ENCODE peak calls at places on chromosomes 1 and 21, in ten cellular contexts. D is AG20443; L is T-cell; X is adipocyte; F is amniotic epithelial cell; G is naive B cell; I is H9; V is Kasumi-1; P is stimulated activated CD8-positive, alpha-beta memory T cell treated with anti-CD3 and anti-CD28 coated beads, Interleukin-2, amount 100 ng/mL, for 48 hours; B is progenitor cell of endocrine pancreas. E is an unnamed sample.

GRCh38 chr1:75953461-75953860 is 21.3 kb upstream of the ASB17 start:
- DNase-seq in F (no peak), L (no peak), G (no peak), B (no peak), V (no peak), I (no peak), P (no peak), X (no peak), D (no peak), E (no peak)

GRCh38 chr1:177794316-177794991 is 175.4 kb downstream of the SEC16B start:
- DNase-seq in V (no peak), I (no peak), B (no peak), D (no peak), G (no peak), L (no peak), X (no peak), P (no peak), F (no peak), E (no peak)

GRCh38 chr1:85259866-85260345 is 444 bp upstream of the C1orf52 start:
- DNase-seq in L (no peak), B (no peak), X (no peak), G (no peak), V (no peak), P (no peak), I (no peak), D (peak), F (no peak), E (no peak)

GRCh38 chr1:19762175-19762779 is 37.4 kb downstream of the TMCO4 start:
- DNase-seq in B (peak), X (peak), I (peak), D (peak), V (peak), L (peak), G (peak), F (no peak), P (peak), E (peak)

GRCh38 chr21:42148584-42148983 is 70.4 kb upstream of the ABCG1 start:
- DNase-seq in I (no peak), B (no peak), P (no peak), D (no peak), F (no peak), L (no peak), X (no peak), V (no peak), G (no peak), E (no peak)

GRCh38 chr1:43293896-43294760 is 6.7 kb upstream of the TIE1 start:
- DNase-seq in P (no peak), I (no peak), L (no peak), V (no peak), G (no peak), B (no peak), F (peak), X (peak), D (peak), E (no peak)

GRCh38 chr21:33865176-33865575 is 50.4 kb downstream of the ATP5PO start:
- DNase-seq in G (no peak), P (no peak), L (no peak), F (no peak), B (no peak), X (no peak), D (no peak), V (no peak), I (no peak), E (no peak)

GRCh38 chr1:194517567-194517966 is 1331.2 kb upstream of the B3GALT2 start:
- DNase-seq in L (no peak), D (no peak), X (no peak), B (no peak), F (no peak), I (no peak), G (no peak), P (no peak), V (no peak), E (no peak)

GRCh38 chr1:28416509-28417194 is 47.1 kb downstream of the PHACTR4 start:
- DNase-seq in I (no peak), B (no peak), D (no peak), F (peak), L (no peak), V (no peak), P (no peak), X (no peak), G (no peak), E (no peak)

GRCh38 chr1:173870252-173871075 is 2.3 kb downstream of the ZBTB37 start:
- DNase-seq in X (no peak), L (peak), V (peak), F (no peak), I (no peak), P (no peak), B (no peak), G (no peak), D (no peak), E (peak)

GRCh38 chr1:155859881-155860841 is 794 bp downstream of the SYT11 start:
- DNase-seq in B (no peak), L (peak), F (peak), G (peak), P (peak), D (peak), X (peak), V (peak), I (peak), E (peak)

GRCh38 chr1:1996207-1996651 is 7.4 kb downstream of the CFAP74 start:
- DNase-seq in I (no peak), D (no peak), X (no peak), F (peak), G (no peak), P (no peak), B (no peak), L (no peak), V (peak), E (no peak)

GRCh38 chr1:4121834-4122512 is 221.9 kb upstream of the C1orf174 start:
- DNase-seq in X (no peak), L (no peak), F (no peak), V (no peak), B (no peak), P (no peak), I (no peak), D (no peak), G (no peak), E (no peak)

GRCh38 chr21:43352568-43353281 is 74.2 kb downstream of the SIK1 start:
- DNase-seq in F (peak), B (no peak), L (no peak), I (no peak), X (no peak), P (no peak), V (no peak), G (peak), D (no peak), E (peak)

GRCh38 chr1:100942304-100943046 is 46.6 kb downstream of the SLC30A7 start:
- DNase-seq in X (no peak), V (no peak), D (no peak), P (no peak), G (no peak), F (no peak), B (no peak), L (no peak), I (no peak), E (no peak)

GRCh38 chr1:208034135-208034534 is 123.2 kb upstream of the CD34 start:
- DNase-seq in I (no peak), L (no peak), X (no peak), P (no peak), F (no peak), V (no peak), G (no peak), B (no peak), D (no peak), E (no peak)

GRCh38 chr1:172991674-172992400 is 58.9 kb downstream of the TNFSF18 start:
- DNase-seq in D (no peak), F (peak), X (no peak), V (peak), I (no peak), B (no peak), L (no peak), G (no peak), P (no peak), E (no peak)

GRCh38 chr1:19557609-19558051 is 72.3 kb upstream of the CAPZB start:
- DNase-seq in X (no peak), F (peak), P (no peak), G (no peak), D (no peak), I (no peak), V (no peak), B (no peak), L (no peak), E (no peak)

GRCh38 chr1:115447672-115448071 is 109.6 kb upstream of the NGF start:
- DNase-seq in I (no peak), X (no peak), D (no peak), P (no peak), V (no peak), B (no peak), F (no peak), L (no peak), G (no peak), E (no peak)

GRCh38 chr1:8325771-8326170 is 7.9 kb downstream of the SLC45A1 start:
- DNase-seq in X (no peak), G (no peak), V (no peak), D (no peak), I (no peak), P (no peak), L (no peak), B (no peak), F (no peak), E (no peak)

GRCh38 chr1:201116091-201116490 is 3.9 kb upstream of the CACNA1S start:
- DNase-seq in V (no peak), B (no peak), X (no peak), F (no peak), I (no peak), P (no peak), L (no peak), G (no peak), D (no peak), E (no peak)

GRCh38 chr21:17673261-17674020 is 60.7 kb upstream of the BTG3 start:
- DNase-seq in F (peak), B (no peak), V (no peak), L (no peak), I (no peak), G (no peak), D (peak), P (no peak), X (peak), E (no peak)

GRCh38 chr1:223052931-223053330 is 90.1 kb downstream of the TLR5 start:
- DNase-seq in B (no peak), F (peak), L (no peak), X (no peak), V (no peak), D (peak), G (no peak), I (no peak), P (no peak), E (no peak)

GRCh38 chr1:117595993-117596720 is 9.7 kb upstream of the TENT5C start:
- DNase-seq in G (peak), D (no peak), I (no peak), P (no peak), X (no peak), F (no peak), L (no peak), V (peak), B (no peak), E (no peak)

GRCh38 chr21:34886554-34887385 is 162.3 kb downstream of the RUNX1 start:
- DNase-seq in P (no peak), B (no peak), V (no peak), D (no peak), L (peak), X (peak), G (peak), I (peak), F (peak), E (no peak)

GRCh38 chr21:44450402-44450801 is 4.9 kb upstream of the LRRC3 start:
- DNase-seq in F (no peak), L (no peak), P (no peak), V (no peak), B (no peak), X (no peak), G (no peak), I (peak), D (no peak), E (no peak)

GRCh38 chr1:65417729-65418128 is 2.7 kb upstream of the LEPR start:
- DNase-seq in F (no peak), I (no peak), V (no peak), X (no peak), G (no peak), D (no peak), P (no peak), L (no peak), B (no peak), E (no peak)

GRCh38 chr1:19644761-19645543 is 841 bp downstream of the NBL1 start:
- DNase-seq in D (peak), L (peak), F (no peak), P (no peak), X (peak), V (peak), B (no peak), I (no peak), G (no peak), E (peak)

GRCh38 chr21:35048183-35048601 is 910 bp downstream of the RUNX1 start:
- DNase-seq in X (peak), I (no peak), F (no peak), D (peak), B (no peak), P (no peak), V (peak), G (no peak), L (peak), E (no peak)

GRCh38 chr1:211257831-211258225 is 1.3 kb upstream of the RCOR3 start:
- DNase-seq in V (no peak), P (no peak), I (no peak), D (no peak), L (no peak), B (no peak), G (no peak), X (peak), F (peak), E (no peak)

GRCh38 chr1:43881415-43881814 is 52.2 kb upstream of the ARTN start:
- DNase-seq in L (no peak), I (peak), X (no peak), V (peak), F (no peak), D (no peak), P (no peak), B (no peak), G (no peak), E (no peak)

GRCh38 chr1:200925821-200926220 is 31.1 kb downstream of the INAVA start:
- DNase-seq in L (no peak), F (peak), I (no peak), P (no peak), V (peak), G (no peak), X (no peak), B (no peak), D (no peak), E (no peak)

GRCh38 chr1:212595787-212596714 is 12.5 kb upstream of the ATF3 start:
- DNase-seq in P (peak), F (peak), G (peak), X (peak), L (no peak), B (no peak), V (no peak), I (no peak), D (peak), E (peak)

GRCh38 chr1:1835546-1835945 is 55.3 kb downstream of the GNB1 start:
- DNase-seq in B (no peak), X (no peak), I (no peak), V (no peak), P (no peak), L (no peak), D (no peak), F (no peak), G (no peak), E (no peak)

GRCh38 chr1:244759158-244759557 is 76.3 kb upstream of the COX20 start:
- DNase-seq in D (no peak), X (no peak), G (no peak), I (no peak), L (no peak), B (no peak), V (no peak), F (no peak), P (no peak), E (no peak)

GRCh38 chr1:61083014-61083798 is 845 bp downstream of the NFIA start:
- DNase-seq in I (no peak), B (peak), X (peak), D (peak), G (peak), P (no peak), F (no peak), L (no peak), V (no peak), E (no peak)

E was measured in GM12892.